ENCODE peak calls at places on chromosomes 7 and 10, in ten cellular contexts. D is GM23338, V is endothelial cell of umbilical vein, G is sigmoid colon, I is suprapubic skin, O is transverse colon, W is breast epithelium, A is H1, M is prostate gland, U is HCT116. J is an unnamed sample.

GRCh38 chr10:128049226-128050010 is 76.8 kb downstream of the MKI67 start:
- DNase-seq in D (no peak), V (no peak), G (peak), I (no peak), O (no peak), W (no peak), A (no peak), M (no peak), U (no peak), J (no peak)

GRCh38 chr10:119761106-119761505 is 35.3 kb downstream of the INPP5F start:
- DNase-seq in D (no peak), V (peak), G (no peak), I (no peak), O (no peak), W (no peak), A (no peak), M (no peak), U (no peak), J (no peak)

GRCh38 chr10:125079091-125079600 is 81.2 kb downstream of the CTBP2 start:
- DNase-seq in D (no peak), V (no peak), G (peak), I (no peak), O (no peak), W (peak), A (no peak), M (no peak), U (no peak), J (no peak)

GRCh38 chr7:2001601-2002442 is 230.9 kb downstream of the MAD1L1 start:
- DNase-seq in D (no peak), V (no peak), G (peak), I (peak), O (no peak), W (no peak), A (no peak), M (no peak), U (no peak), J (no peak)

GRCh38 chr10:94858022-94858421 is 80.4 kb upstream of the CYP2C9 start:
- DNase-seq in D (no peak), V (no peak), G (no peak), I (no peak), O (no peak), W (no peak), A (no peak), M (no peak), U (no peak), J (no peak)

GRCh38 chr10:129759214-129760002 is 204.7 kb downstream of the EBF3 start:
- DNase-seq in D (no peak), V (no peak), G (peak), I (peak), O (peak), W (no peak), A (no peak), M (peak), U (no peak), J (peak)

GRCh38 chr10:93417264-93417663 is 64.9 kb downstream of the MYOF start:
- DNase-seq in D (no peak), V (no peak), G (no peak), I (no peak), O (no peak), W (no peak), A (no peak), M (no peak), U (no peak), J (no peak)

GRCh38 chr10:11570751-11571150 is 40.7 kb downstream of the USP6NL start:
- DNase-seq in D (no peak), V (no peak), G (no peak), I (no peak), O (no peak), W (no peak), A (no peak), M (no peak), U (no peak), J (no peak)

GRCh38 chr7:54542920-54543539 is 855 bp downstream of the VSTM2A start:
- DNase-seq in D (peak), V (peak), G (no peak), I (no peak), O (no peak), W (no peak), A (no peak), M (no peak), U (no peak), J (no peak)

GRCh38 chr10:74293686-74294365 is 142.8 kb downstream of the ADK start:
- DNase-seq in D (no peak), V (peak), G (no peak), I (no peak), O (no peak), W (no peak), A (no peak), M (no peak), U (no peak), J (no peak)

GRCh38 chr10:49605939-49606509 is 4.1 kb upstream of the SLC18A3 start:
- DNase-seq in D (no peak), V (no peak), G (no peak), I (peak), O (no peak), W (peak), A (no peak), M (no peak), U (no peak), J (peak)

GRCh38 chr10:123998197-123999141 is 94.9 kb downstream of the CHST15 start:
- DNase-seq in D (no peak), V (no peak), G (no peak), I (no peak), O (no peak), W (no peak), A (no peak), M (no peak), U (no peak), J (peak)

GRCh38 chr10:95729323-95730055 is 26.5 kb upstream of the ENTPD1 start:
- DNase-seq in D (no peak), V (peak), G (no peak), I (no peak), O (no peak), W (no peak), A (no peak), M (no peak), U (no peak), J (no peak)

DNA sequence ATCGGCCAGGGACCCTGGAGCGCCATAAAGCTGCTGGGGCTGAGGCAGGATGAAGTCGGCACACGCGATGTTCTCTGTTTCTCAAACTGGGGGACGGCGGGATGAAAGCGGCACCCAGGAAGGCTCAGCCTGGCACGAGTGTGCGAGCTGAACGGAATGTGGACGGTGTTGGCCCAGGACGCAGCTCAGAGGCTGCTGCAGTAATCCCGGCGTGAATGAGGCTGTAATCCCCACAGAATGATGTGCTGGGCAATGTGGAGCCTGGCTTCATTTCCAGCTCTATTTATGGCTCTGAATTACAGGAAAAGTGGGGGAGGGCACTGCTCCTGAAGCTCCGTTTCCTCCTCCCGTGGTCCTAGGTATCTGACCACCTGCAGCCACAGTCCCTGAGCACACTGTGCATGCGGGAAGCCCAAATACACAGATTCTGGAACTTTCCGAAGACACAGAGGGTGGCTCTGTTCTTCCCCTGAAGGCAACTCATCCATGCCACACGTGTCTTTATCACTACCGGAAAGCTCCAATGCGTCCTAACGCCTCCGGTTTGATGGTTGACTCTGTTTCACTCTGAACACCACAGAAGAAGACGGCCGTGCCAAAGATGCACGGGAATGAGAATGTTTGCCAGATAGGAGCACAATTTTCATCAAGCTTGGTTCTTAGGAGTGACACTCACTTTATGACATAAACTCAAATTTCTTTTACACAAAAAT is 37.6 kb downstream of the KLF6 start:
- DNase-seq in D (no peak), V (peak), G (no peak), I (no peak), O (no peak), W (no peak), A (no peak), M (no peak), U (no peak), J (no peak)
- TF ChIP-seq POLR2AphosphoS5 in D (no peak), V (no peak), G (no peak), I (no peak), O (no peak), W (no peak), A (no peak), M (no peak), U (no peak), J (no peak)

GRCh38 chr7:130886438-130887135 is 152.6 kb upstream of the KLF14 start:
- DNase-seq in D (no peak), V (peak), G (no peak), I (no peak), O (no peak), W (no peak), A (no peak), M (no peak), U (no peak), J (no peak)

GRCh38 chr7:130887182-130888016 is 153.4 kb upstream of the KLF14 start:
- DNase-seq in D (no peak), V (peak), G (no peak), I (no peak), O (no peak), W (no peak), A (no peak), M (no peak), U (peak), J (no peak)

GRCh38 chr7:130890176-130891020 is 156.4 kb upstream of the KLF14 start:
- DNase-seq in D (no peak), V (no peak), G (no peak), I (no peak), O (no peak), W (no peak), A (no peak), M (no peak), U (no peak), J (no peak)

GRCh38 chr7:130888017-130888371 is 154.0 kb upstream of the KLF14 start:
- DNase-seq in D (no peak), V (no peak), G (no peak), I (no peak), O (no peak), W (no peak), A (no peak), M (no peak), U (no peak), J (no peak)

DNA sequence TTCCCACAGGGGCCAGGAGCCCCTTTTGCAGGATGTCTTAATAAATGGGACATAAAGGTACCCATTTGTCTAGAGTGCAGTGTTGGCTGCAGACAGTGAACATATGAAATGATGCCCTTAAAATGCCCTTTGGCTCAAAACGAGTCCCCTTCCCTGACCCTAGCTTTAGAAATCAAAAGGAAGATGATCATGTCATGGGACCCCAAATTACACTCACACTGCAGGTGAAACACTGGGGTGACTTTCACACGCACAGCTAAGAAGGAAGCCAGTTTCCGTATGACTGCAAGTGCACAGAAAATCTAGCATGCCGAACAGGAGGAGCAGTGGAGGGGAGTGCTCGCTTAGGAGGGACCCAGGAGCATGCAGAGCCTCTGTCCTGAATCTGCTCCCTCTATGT is 154.5 kb upstream of the KLF14 start:
- DNase-seq in D (no peak), V (no peak), G (no peak), I (no peak), O (no peak), W (no peak), A (no peak), M (no peak), U (no peak), J (no peak)
- H3K4me3 ChIP-seq in D (no peak), V (no peak), G (no peak), I (no peak), O (no peak), W (no peak), A (no peak), M (no peak), U (no peak), J (no peak)

GRCh38 chr10:87991946-87992345 is 128.5 kb downstream of the PTEN start:
- DNase-seq in D (no peak), V (no peak), G (no peak), I (no peak), O (no peak), W (no peak), A (no peak), M (no peak), U (no peak), J (no peak)
- TF ChIP-seq POLR2AphosphoS5 in D (no peak), V (no peak), G (no peak), I (no peak), O (no peak), W (no peak), A (no peak), M (no peak), U (no peak), J (no peak)

GRCh38 chr10:100370976-100371706 is 24.1 kb downstream of the SCD start:
- DNase-seq in D (peak), V (peak), G (peak), I (peak), O (peak), W (peak), A (peak), M (peak), U (peak), J (no peak)
- H3K4me3 ChIP-seq in D (peak), V (no peak), G (no peak), I (peak), O (no peak), W (peak), A (no peak), M (no peak), U (peak), J (no peak)

GRCh38 chr7:92835140-92835850 is 1.1 kb downstream of the CDK6 start:
- DNase-seq in D (peak), V (peak), G (peak), I (peak), O (peak), W (peak), A (no peak), M (peak), U (peak), J (no peak)
- TF ChIP-seq POLR2AphosphoS5 in D (no peak), V (peak), G (peak), I (no peak), O (no peak), W (no peak), A (no peak), M (peak), U (no peak), J (peak)

GRCh38 chr7:4150731-4151130 is 531.4 kb upstream of the FOXK1 start:
- DNase-seq in D (no peak), V (no peak), G (no peak), I (no peak), O (no peak), W (no peak), A (no peak), M (no peak), U (no peak), J (no peak)
- H3K4me3 ChIP-seq in D (no peak), V (no peak), G (no peak), I (no peak), O (no peak), W (no peak), A (no peak), M (no peak), U (no peak), J (no peak)